ENCODE peak calls at places on chromosomes 12 and 14, in five cellular contexts. U, F, L, K and G are unnamed samples.

GRCh38 chr12:34290191-34290995 is 268.1 kb downstream of the ALG10 start:
- DNase-seq in L (no peak), U (no peak), F (no peak), K (no peak), G (no peak)

GRCh38 chr14:66539034-66539433 is 31.1 kb downstream of the GPHN start:
- DNase-seq in F (no peak), K (no peak), L (no peak), U (no peak), G (no peak)

GRCh38 chr14:100547633-100548294 is 39.5 kb downstream of the BEGAIN start:
- DNase-seq in F (peak), K (peak), U (peak), L (peak), G (peak)

GRCh38 chr14:24150061-24150460 is 2.8 kb downstream of the RNF31 start:
- DNase-seq in K (no peak), U (no peak), F (no peak), L (no peak), G (no peak)

GRCh38 chr12:69553626-69554248 is 31.5 kb upstream of the CCT2 start:
- DNase-seq in F (no peak), U (no peak), K (peak), L (no peak), G (no peak)

GRCh38 chr14:67263499-67264149 is 22.4 kb downstream of the PALS1 start:
- DNase-seq in U (peak), F (no peak), K (no peak), L (peak), G (no peak)

GRCh38 chr14:58703149-58703509 is 65.4 kb downstream of the DACT1 start:
- DNase-seq in L (no peak), U (no peak), F (no peak), K (peak), G (no peak)

GRCh38 chr14:86057018-86057667 is 527.2 kb downstream of the FLRT2 start:
- DNase-seq in F (no peak), K (peak), U (no peak), L (no peak), G (peak)

GRCh38 chr14:99382781-99383456 is 97.7 kb downstream of the SETD3 start:
- DNase-seq in L (peak), U (no peak), F (no peak), K (no peak), G (peak)

GRCh38 chr14:52995998-52996397 is 45.1 kb upstream of the FERMT2 start:
- DNase-seq in L (no peak), K (no peak), F (no peak), U (no peak), G (no peak)

GRCh38 chr14:64823305-64823985 is 56.3 kb downstream of the SPTB start:
- DNase-seq in U (no peak), F (peak), K (peak), L (peak), G (peak)

GRCh38 chr14:86575141-86575540 is 1045.2 kb downstream of the FLRT2 start:
- DNase-seq in L (no peak), F (no peak), U (no peak), K (no peak), G (no peak)

GRCh38 chr12:42945927-42946326 is 356.4 kb upstream of the PRICKLE1 start:
- DNase-seq in F (no peak), L (no peak), K (no peak), U (no peak), G (no peak)

GRCh38 chr14:80518173-80518572 is 306.9 kb upstream of the DIO2 start:
- DNase-seq in U (no peak), F (no peak), L (no peak), K (no peak), G (no peak)